ENCODE peak calls at places on chromosomes 16 and 17, in four cellular contexts. C is WTC11, X is cardiac fibroblast, V is astrocyte of the cerebellum. P is an unnamed sample.

GRCh38 chr17:82520041-82520910 is 744 bp downstream of the FOXK2 start:
- DNase-seq in C (peak), X (peak), V (no peak), P (no peak)

GRCh38 chr16:61858996-61859395 is 177.2 kb downstream of the CDH8 start:
- DNase-seq in C (no peak), X (peak), V (no peak), P (no peak)

GRCh38 chr16:11391576-11391975 is 46.3 kb downstream of the RMI2 start:
- DNase-seq in C (peak), X (no peak), V (no peak), P (no peak)

GRCh38 chr16:89759742-89760366 is 38.5 kb downstream of the ZNF276 start:
- DNase-seq in C (no peak), X (no peak), V (no peak), P (no peak)

GRCh38 chr17:79631640-79632431 is 21.0 kb upstream of the RBFOX3 start:
- DNase-seq in C (peak), X (no peak), V (no peak), P (peak)

GRCh38 chr17:48634446-48635208 is 8.5 kb upstream of the HOXB9 start:
- DNase-seq in C (no peak), X (no peak), V (no peak), P (no peak)

GRCh38 chr17:36869856-36870617 is 67.2 kb upstream of the LHX1 start:
- DNase-seq in C (peak), X (peak), V (no peak), P (no peak)

GRCh38 chr16:57873218-57873617 is 70.9 kb upstream of the KIFC3 start:
- DNase-seq in C (peak), X (no peak), V (no peak), P (no peak)

GRCh38 chr16:11064846-11065245 is 120.5 kb downstream of the CLEC16A start:
- DNase-seq in C (no peak), X (no peak), V (no peak), P (no peak)

GRCh38 chr17:80890551-80890930 is 101.1 kb upstream of the CHMP6 start:
- DNase-seq in C (no peak), X (no peak), V (no peak), P (no peak)

GRCh38 chr17:68993112-68993511 is 37.9 kb upstream of the ABCA8 start:
- DNase-seq in C (no peak), X (peak), V (no peak), P (no peak)

GRCh38 chr17:78637146-78637545 is 60.0 kb upstream of the DNAH17 start:
- DNase-seq in C (no peak), X (no peak), V (no peak), P (no peak)

DNA sequence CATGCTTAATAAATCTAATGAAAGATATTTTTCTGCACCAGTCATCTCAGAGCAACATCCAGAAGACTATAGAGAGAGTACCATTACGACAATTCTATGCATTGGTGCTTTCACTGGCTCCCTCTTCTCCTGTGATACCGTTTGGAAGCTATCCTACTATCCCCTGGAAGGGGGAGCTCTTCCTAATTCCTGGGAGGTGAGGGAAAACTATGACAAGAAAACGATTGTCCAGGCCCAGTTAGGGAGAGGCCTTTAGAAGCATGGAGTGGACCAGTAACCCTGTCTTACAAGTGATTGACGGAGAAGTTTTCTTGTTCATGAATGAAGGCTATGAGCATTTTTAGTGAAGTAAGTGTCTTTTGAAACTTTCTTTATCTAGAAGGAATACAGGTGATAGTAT is 150.2 kb downstream of the TANC2 start:
- DNase-seq in C (no peak), X (no peak), V (no peak), P (no peak)
- TF ChIP-seq CTCF in C (no peak), X (no peak), V (peak), P (no peak)

DNA sequence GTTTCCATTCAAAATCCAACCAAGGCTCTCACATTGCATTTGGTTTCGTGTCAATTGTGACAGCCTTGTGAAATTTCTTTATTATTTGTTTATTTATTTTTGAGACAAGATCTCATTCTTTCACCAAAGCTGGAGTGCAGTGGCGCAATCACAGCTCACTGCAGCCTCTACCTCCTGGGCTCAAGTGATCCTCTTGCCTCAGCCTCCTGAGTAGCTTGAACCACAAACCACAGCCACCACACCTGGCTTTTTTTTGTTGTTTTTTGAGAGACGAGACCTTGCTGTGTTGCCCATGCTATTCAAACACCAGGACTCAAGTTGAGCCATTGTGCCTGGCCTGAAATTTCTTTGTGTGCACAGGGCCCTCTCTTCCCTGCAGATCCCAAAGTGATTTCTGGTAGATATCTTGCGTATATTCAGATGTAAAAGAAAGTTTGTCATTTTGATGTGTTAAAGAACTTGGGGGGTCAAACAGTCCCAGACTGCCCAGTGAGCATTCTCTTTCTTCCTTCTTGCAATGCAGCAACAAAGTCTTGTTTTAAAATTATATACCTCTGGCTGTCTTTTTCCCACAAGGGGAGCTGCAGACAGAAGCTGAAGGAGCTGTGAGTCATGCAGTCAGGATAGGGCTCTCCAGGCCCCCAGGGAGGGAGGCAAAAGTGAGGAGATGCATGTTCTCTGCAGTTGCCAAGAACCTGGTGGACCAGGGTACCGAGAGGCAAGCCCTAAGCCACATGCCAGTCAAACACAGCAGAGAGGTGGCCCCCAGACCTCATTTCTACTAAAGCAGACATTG is 15.5 kb upstream of the USP22 start:
- DNase-seq in C (no peak), X (peak), V (no peak), P (no peak)
- TF ChIP-seq CTCF in C (no peak), X (peak), V (peak), P (no peak)

DNA sequence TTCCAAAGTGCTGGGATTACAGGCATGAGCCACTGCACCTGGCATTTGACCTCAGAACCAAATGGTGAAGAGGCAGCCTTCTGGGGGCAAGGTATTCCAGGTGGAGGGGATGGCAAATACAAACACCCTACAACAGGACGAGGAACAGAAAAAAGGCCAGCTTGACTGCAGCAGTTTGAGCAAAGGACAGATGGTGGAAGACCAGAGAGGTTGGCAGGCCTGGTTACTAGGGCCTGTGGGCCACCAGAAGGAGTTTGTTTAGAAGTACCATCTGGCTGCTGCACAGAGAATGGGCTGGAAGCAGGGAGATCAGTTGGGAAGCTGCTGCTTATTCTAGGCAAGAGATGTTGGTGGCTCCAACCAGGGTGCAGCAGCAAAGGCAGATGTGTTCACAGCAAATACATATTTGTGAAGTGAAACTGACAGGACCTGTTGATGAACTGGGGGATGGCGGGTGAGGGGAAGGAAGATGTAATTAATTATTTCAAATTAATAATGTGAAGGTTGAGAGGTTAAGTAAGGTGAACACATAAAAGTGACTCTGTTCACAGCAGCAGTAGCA is 2.8 kb upstream of the YPEL2 start:
- DNase-seq in C (no peak), X (no peak), V (no peak), P (no peak)
- TF ChIP-seq CTCF in C (no peak), X (no peak), V (no peak), P (no peak)

GRCh38 chr17:74552037-74552436 is 6.1 kb upstream of the CD300C start:
- DNase-seq in C (no peak), X (no peak), V (no peak), P (no peak)

GRCh38 chr17:74547264-74547663 is 1.3 kb upstream of the CD300C start:
- DNase-seq in C (no peak), X (no peak), V (no peak), P (no peak)

GRCh38 chr17:74549343-74549742 is 3.4 kb upstream of the CD300C start:
- DNase-seq in C (no peak), X (no peak), V (no peak), P (no peak)

GRCh38 chr17:74547736-74548135 is 1.8 kb upstream of the CD300C start:
- DNase-seq in C (no peak), X (no peak), V (no peak), P (no peak)

DNA sequence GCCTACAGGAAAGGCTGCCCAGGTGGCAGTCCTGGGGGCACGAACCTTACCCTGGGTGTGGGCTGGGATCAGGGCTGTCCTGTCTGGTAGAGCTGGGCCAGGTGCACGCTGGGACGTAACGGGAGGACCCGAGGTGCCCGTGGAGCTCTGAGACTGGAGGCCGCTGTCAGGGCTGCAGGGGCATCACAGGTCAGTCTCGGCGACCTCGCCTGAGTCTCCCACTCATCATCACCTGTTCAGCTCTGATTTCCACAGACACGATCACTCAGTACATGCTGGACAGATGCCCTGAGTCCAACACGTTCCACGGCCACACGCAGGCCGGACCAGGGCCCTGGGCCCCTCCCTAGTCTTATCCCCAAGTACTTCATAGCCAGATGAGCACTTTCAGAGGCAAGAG is 4.7 kb upstream of the CD300C start:
- DNase-seq in C (no peak), X (no peak), V (no peak), P (no peak)
- TF ChIP-seq CTCF in C (no peak), X (no peak), V (no peak), P (no peak)

DNA sequence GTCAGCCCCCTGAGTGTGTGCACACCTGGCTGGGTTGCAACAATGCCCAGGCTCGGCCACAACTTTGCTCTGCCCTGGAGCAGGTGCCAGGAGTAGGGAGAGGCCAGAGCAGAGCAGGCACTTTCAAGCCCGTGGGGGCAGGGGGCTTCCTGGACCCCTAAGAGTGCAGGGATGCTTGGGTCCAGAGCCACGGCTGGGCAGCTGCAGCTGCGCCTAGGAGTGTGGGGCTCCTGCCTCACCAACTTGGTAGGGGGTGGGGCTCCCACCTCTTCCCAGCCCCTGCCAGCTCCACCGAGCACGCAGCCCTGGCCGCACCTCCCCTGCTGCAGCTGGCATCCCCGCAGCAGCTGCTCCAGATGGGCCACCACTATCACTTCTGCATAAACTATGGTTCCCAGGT is 7.8 kb downstream of the OR3A2 start:
- DNase-seq in C (no peak), X (no peak), V (no peak), P (no peak)
- TF ChIP-seq CTCF in C (no peak), X (no peak), V (no peak), P (no peak)

GRCh38 chr16:87190288-87191240 is 126.6 kb downstream of the C16orf95 start:
- DNase-seq in C (no peak), X (peak), V (no peak), P (no peak)
- TF ChIP-seq CTCF in C (no peak), X (peak), V (peak), P (peak)

DNA sequence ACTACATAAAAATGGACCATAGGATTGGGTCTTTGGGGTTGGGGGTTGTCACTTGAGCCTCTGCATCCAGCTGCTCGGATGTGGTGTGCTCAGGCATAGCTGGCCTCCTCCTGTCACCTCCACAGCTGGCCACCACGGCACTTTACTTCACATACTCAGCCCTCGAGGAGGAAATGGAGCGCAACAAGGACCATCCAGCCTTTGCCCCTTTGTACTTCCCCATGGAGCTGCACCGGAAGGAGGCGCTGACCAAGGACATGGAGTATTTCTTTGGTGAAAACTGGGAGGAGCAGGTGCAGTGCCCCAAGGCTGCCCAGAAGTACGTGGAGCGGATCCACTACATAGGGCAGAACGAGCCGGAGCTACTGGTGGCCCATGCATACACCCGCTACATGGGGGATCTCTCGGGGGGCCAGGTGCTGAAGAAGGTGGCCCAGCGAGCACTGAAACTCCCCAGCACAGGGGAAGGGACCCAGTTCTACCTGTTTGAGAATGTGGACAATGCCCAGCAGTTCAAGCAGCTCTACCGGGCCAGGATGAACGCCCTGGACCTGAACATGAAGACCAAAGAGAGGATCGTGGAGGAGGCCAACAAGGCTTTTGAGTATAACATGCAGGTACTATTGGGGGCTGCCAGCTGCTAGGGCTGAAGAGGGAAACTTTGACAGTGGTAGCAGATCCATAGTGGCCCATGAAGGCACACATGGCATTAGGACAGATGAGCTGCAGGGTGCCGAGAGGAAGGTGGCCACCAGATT is 30.8 kb downstream of the CDIP1 start:
- DNase-seq in C (no peak), X (no peak), V (no peak), P (no peak)
- TF ChIP-seq CTCF in C (no peak), X (no peak), V (no peak), P (no peak)

DNA sequence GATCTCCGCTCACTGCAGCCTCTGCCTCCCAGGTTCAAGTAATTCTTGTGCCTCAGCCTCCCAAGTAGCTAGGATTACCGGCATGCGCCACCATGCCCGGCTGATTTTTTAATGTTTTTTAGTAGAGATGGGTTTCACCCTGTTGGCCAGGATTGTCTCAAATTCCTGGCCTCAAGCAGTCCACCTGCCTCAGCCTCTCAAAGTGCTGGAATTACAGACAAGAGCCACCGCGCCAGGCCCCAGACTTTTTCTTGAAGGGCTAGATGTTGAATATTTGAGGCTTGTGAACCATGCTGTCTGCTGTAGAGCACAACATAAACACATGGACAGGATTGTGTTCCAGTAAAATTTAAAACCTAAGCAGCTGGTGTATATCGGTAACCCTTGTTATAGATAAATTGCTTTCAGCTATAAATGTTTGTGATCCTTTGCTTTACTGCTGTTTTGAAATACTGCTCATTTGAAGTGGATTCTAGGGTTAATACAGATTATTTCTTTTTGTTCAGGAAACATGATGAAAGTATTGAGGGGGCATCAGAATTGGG is 12.4 kb downstream of the WSB1 start:
- DNase-seq in C (no peak), X (no peak), V (no peak), P (no peak)
- TF ChIP-seq CTCF in C (no peak), X (no peak), V (no peak), P (no peak)

DNA sequence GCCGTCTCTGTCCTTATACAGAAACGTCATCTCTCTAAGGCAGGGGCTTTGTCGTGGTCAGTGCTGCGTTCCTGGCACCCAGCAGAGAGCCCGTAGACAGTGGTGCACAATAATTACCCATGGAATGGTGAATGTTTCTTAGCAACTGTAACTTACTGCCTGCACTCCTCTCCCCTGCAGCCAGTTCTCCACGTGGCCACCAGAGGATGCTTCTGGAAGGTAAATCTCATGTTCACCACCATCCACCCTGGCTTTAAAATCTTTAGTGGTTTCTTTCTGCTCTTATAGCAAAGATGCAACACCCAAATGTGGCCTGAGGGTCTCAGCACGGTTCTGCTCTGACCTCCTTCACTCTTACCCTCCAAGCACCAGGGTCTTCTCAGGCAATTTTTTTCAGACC is 150.8 kb downstream of the GRIN2A start:
- DNase-seq in C (no peak), X (no peak), V (no peak), P (no peak)
- TF ChIP-seq CTCF in C (no peak), X (no peak), V (peak), P (no peak)

GRCh38 chr16:22356930-22357634 is 17.3 kb downstream of the CDR2 start:
- DNase-seq in C (no peak), X (peak), V (no peak), P (no peak)

GRCh38 chr16:22357635-22357971 is 16.8 kb downstream of the CDR2 start:
- DNase-seq in C (no peak), X (no peak), V (no peak), P (no peak)

GRCh38 chr16:22358000-22358399 is 16.4 kb downstream of the CDR2 start:
- DNase-seq in C (no peak), X (no peak), V (no peak), P (no peak)

GRCh38 chr16:22359679-22360078 is 14.7 kb downstream of the CDR2 start:
- DNase-seq in C (no peak), X (no peak), V (no peak), P (no peak)

GRCh38 chr16:22360963-22361659 is 13.3 kb downstream of the CDR2 start:
- DNase-seq in C (no peak), X (no peak), V (no peak), P (no peak)
- TF ChIP-seq CTCF in C (no peak), X (no peak), V (no peak), P (no peak)

P was measured in progenitor cell of endocrine pancreas.